ENCODE peak calls at places on chromosomes 4 and X, in seven cellular contexts. Q, H, C, B, V, A and T are unnamed samples.

GRCh38 chr4:127247293-127247952 is 385.3 kb upstream of the INTU start:
- DNase-seq in Q (no peak), H (no peak), C (no peak), B (no peak), V (no peak), A (no peak), T (no peak)

GRCh38 chrX:24396236-24396929 is 35.9 kb downstream of the SUPT20HL1 start:
- DNase-seq in Q (no peak), H (no peak), C (no peak), B (no peak), V (no peak), A (no peak), T (no peak)

GRCh38 chrX:29434939-29435338 is 780.4 kb upstream of the MAGEB2 start:
- DNase-seq in Q (no peak), H (no peak), C (no peak), B (no peak), V (no peak), A (no peak), T (no peak)

GRCh38 chrX:55143621-55144020 is 54.8 kb downstream of the PAGE2 start:
- DNase-seq in Q (no peak), H (no peak), C (no peak), B (no peak), V (no peak), A (no peak), T (no peak)

GRCh38 chrX:50691820-50692219 is 122.2 kb downstream of the SHROOM4 start:
- DNase-seq in Q (peak; percentile 55), H (peak; percentile 4), C (peak; percentile 29), B (peak; percentile 29), V (peak; percentile 5), A (no peak), T (peak; percentile 34)

GRCh38 chr4:52659016-52659721 is at the start of gene USP46:
- DNase-seq in Q (peak; percentile 72), H (peak; percentile 35), C (peak; percentile 71), B (peak; percentile 89), V (no peak), A (peak; percentile 71), T (peak; percentile 92)

GRCh38 chr4:185914583-185915199 is 102.7 kb upstream of the SORBS2 start:
- DNase-seq in Q (no peak), H (no peak), C (no peak), B (no peak), V (no peak), A (no peak), T (no peak)

GRCh38 chr4:7197910-7198309 is 5.6 kb downstream of the SORCS2 start:
- DNase-seq in Q (no peak), H (no peak), C (no peak), B (no peak), V (no peak), A (no peak), T (no peak)

GRCh38 chr4:176002007-176002623 is 63.5 kb upstream of the WDR17 start:
- DNase-seq in Q (peak; percentile 80), H (peak; percentile 11), C (peak; percentile 47), B (no peak), V (no peak), A (no peak), T (peak; percentile 57)

GRCh38 chr4:41268721-41269517 is 12.2 kb downstream of the UCHL1 start:
- DNase-seq in Q (no peak), H (no peak), C (no peak), B (no peak), V (no peak), A (no peak), T (no peak)

GRCh38 chr4:120948382-120948781 is 25.9 kb upstream of the PRDM5 start:
- DNase-seq in Q (no peak), H (no peak), C (no peak), B (no peak), V (no peak), A (no peak), T (no peak)

GRCh38 chrX:154505726-154506125 is 10.3 kb downstream of the FAM3A start:
- DNase-seq in Q (no peak), H (no peak), C (no peak), B (no peak), V (no peak), A (no peak), T (no peak)

DNA sequence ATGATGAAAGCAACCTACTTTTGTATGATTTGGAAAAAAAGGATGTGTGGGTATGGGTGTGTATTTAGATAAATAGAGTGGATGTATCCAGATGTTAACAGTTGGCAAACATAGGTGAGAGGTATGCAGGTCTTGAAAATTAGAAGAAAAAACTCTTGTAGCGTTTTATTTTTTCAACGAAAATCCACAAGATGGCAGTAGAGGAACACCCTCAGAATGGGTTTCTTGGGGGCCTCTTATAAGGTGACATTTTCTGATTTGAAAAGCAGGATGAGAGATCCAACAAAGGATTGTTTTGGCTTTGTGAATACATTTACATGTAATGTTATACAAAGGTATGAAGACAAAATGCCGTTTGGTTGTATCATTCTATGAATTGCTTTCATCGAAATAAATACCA is 68.3 kb downstream of the FMR1NB start:
- DNase-seq in Q (peak; percentile 60), H (no peak), C (peak; percentile 3), B (peak; percentile 10), V (no peak), A (no peak), T (peak; percentile 26)
- TF ChIP-seq CTCF in Q (peak; percentile 82), H (peak; percentile 48), C (peak; percentile 35), B (peak; percentile 61), V (peak; percentile 20), A (no peak), T (peak; percentile 26)

DNA sequence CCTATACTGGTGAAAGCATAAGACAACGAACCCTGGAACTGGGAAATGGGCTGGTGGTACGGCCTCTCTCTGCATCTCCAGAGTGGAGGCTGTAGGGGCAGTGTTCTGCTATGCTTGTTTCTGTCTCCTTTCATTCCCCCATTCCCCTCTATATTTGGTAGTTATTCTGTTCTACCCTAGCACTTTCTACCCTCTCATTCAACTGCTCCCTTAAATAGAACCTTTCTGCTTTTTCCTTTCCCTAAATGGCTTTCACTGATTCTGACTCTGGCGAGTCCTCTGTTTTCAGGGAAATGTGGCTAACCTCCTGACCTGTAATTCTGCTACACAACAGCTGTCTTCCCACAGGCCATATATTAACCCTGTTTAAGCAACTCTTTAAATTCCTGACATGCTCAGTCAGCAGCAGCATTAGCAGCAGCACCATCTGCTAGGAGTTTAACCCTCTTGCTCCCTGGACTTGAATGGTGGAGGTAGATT is 94.2 kb downstream of the CXCL13 start:
- DNase-seq in Q (peak; percentile 9), H (no peak), C (no peak), B (no peak), V (peak; percentile 91), A (no peak), T (no peak)
- TF ChIP-seq CTCF in Q (peak; percentile 23), H (no peak), C (no peak), B (peak; percentile 29), V (no peak), A (no peak), T (no peak)

GRCh38 chrX:155864655-155865054 is 16.5 kb upstream of the VAMP7 start:
- DNase-seq in Q (no peak), H (no peak), C (no peak), B (no peak), V (no peak), A (no peak), T (no peak)
- TF ChIP-seq CTCF in Q (peak; percentile 31), H (no peak), C (no peak), B (peak; percentile 26), V (no peak), A (no peak), T (no peak)

GRCh38 chr4:20305976-20306375 is 54.3 kb downstream of the SLIT2 start:
- DNase-seq in Q (no peak), H (no peak), C (no peak), B (no peak), V (no peak), A (no peak), T (no peak)
- TF ChIP-seq CTCF in Q (peak; percentile 44), H (no peak), C (no peak), B (no peak), V (peak; percentile 19), A (no peak), T (no peak)

GRCh38 chr4:70901984-70902576 is at the start of gene MOB1B:
- DNase-seq in Q (peak; percentile 91), H (peak; percentile 93), C (peak; percentile 90), B (peak; percentile 93), V (peak; percentile 40), A (peak; percentile 79), T (peak; percentile 94)
- TF ChIP-seq CTCF in Q (peak; percentile 24), H (peak; percentile 26), C (no peak), B (peak; percentile 54), V (no peak), A (peak; percentile 36), T (peak; percentile 29)

GRCh38 chr4:172596206-172596605 is 572.4 kb upstream of the GALNT7 start:
- DNase-seq in Q (no peak), H (no peak), C (no peak), B (no peak), V (no peak), A (no peak), T (no peak)
- TF ChIP-seq CTCF in Q (no peak), H (no peak), C (no peak), B (no peak), V (no peak), A (no peak), T (no peak)

GRCh38 chrX:149527705-149528104 is 13.1 kb upstream of the EOLA1 start:
- DNase-seq in Q (peak; percentile 43), H (peak; percentile 50), C (peak; percentile 16), B (peak; percentile 28), V (no peak), A (no peak), T (no peak)
- TF ChIP-seq CTCF in Q (peak; percentile 64), H (peak; percentile 28), C (peak; percentile 52), B (peak; percentile 63), V (peak; percentile 34), A (peak; percentile 49), T (peak; percentile 47)

GRCh38 chrX:65034641-65035450 is 58.6 kb upstream of the ZC4H2 start:
- DNase-seq in Q (peak; percentile 87), H (peak; percentile 83), C (peak; percentile 81), B (peak; percentile 86), V (no peak), A (peak; percentile 71), T (peak; percentile 81)
- TF ChIP-seq CTCF in Q (peak; percentile 62), H (peak; percentile 65), C (peak; percentile 35), B (peak; percentile 40), V (peak; percentile 29), A (peak; percentile 59), T (peak; percentile 47)

DNA sequence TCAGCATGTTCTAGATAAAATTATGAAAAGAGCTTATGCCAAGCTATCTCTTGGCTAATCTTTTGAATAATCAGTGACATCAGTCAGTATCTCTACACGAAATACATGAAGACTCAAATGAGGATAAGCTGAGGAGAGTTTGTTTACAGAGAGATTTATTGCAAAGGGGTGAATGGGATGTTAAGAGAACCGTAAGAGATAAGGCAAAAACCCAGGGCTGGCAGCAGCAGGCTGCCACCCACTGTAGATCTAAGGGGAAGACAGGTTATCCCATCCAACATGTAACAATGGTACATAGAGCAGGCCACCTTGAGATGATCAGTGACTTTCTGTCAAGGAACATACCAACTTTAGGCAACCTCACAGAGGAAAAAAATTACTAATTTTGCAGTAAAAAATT is 432.1 kb upstream of the NR3C2 start:
- DNase-seq in Q (peak; percentile 7), H (no peak), C (no peak), B (no peak), V (no peak), A (no peak), T (no peak)
- TF ChIP-seq CTCF in Q (no peak), H (no peak), C (no peak), B (no peak), V (no peak), A (no peak), T (no peak)

GRCh38 chrX:9873952-9874351 is 87.7 kb downstream of the SHROOM2 start:
- DNase-seq in Q (peak; percentile 45), H (peak; percentile 52), C (peak; percentile 27), B (peak; percentile 43), V (no peak), A (no peak), T (peak; percentile 56)
- TF ChIP-seq CTCF in Q (peak; percentile 74), H (peak; percentile 44), C (peak; percentile 56), B (peak; percentile 49), V (peak; percentile 44), A (peak; percentile 24), T (peak; percentile 58)